ENCODE peak calls at places on chromosomes 6 and 20, in six cellular contexts. O is psoas muscle, E is iPS-NIHi11, K is H4, F is mucosa of descending colon, P is amygdala. G is an unnamed sample.

GRCh38 chr6:74070091-74070490 is 374.1 kb downstream of the CD109 start:
- DNase-seq in F (no peak), E (no peak), P (no peak), K (peak), O (no peak), G (no peak)

GRCh38 chr20:48364688-48365421 is 462.9 kb downstream of the PREX1 start:
- DNase-seq in K (no peak), P (no peak), E (no peak), F (no peak), O (no peak), G (no peak)

GRCh38 chr20:60955687-60956086 is 296.4 kb upstream of the CDH4 start:
- DNase-seq in K (no peak), E (no peak), F (no peak), P (no peak), O (no peak), G (no peak)

GRCh38 chr20:33702861-33703260 is 16.7 kb upstream of the E2F1 start:
- DNase-seq in F (no peak), E (no peak), O (no peak), P (no peak), K (no peak), G (no peak)

GRCh38 chr6:139129284-139129683 is 5.6 kb upstream of the HECA start:
- DNase-seq in F (no peak), O (no peak), K (peak), P (no peak), E (no peak), G (no peak)

GRCh38 chr6:23621026-23621425 is 505.0 kb upstream of the NRSN1 start:
- DNase-seq in P (no peak), F (no peak), E (no peak), K (peak), O (no peak), G (no peak)

GRCh38 chr6:36963451-36964290 is 9.1 kb downstream of the PI16 start:
- DNase-seq in P (no peak), O (no peak), E (no peak), F (no peak), K (no peak), G (peak)

GRCh38 chr6:100426241-100426640 is 38.5 kb downstream of the SIM1 start:
- DNase-seq in F (no peak), P (no peak), K (no peak), E (no peak), O (no peak), G (no peak)

GRCh38 chr6:47134476-47135189 is 92.5 kb upstream of the ADGRF1 start:
- DNase-seq in O (no peak), P (no peak), K (peak), E (peak), F (peak), G (no peak)

GRCh38 chr6:98636941-98637340 is 197.4 kb upstream of the POU3F2 start:
- DNase-seq in F (no peak), K (no peak), O (no peak), P (no peak), E (peak), G (no peak)

GRCh38 chr20:17611290-17611539 is 41.3 kb downstream of the DSTN start:
- DNase-seq in E (no peak), O (no peak), F (no peak), K (no peak), P (no peak), G (no peak)

GRCh38 chr20:37319120-37319717 is 26.7 kb upstream of the SRC start:
- DNase-seq in K (no peak), F (no peak), P (no peak), O (no peak), E (peak), G (no peak)

GRCh38 chr20:5145365-5146301 is 18.8 kb downstream of the CDS2 start:
- DNase-seq in F (no peak), E (no peak), O (no peak), K (no peak), P (no peak), G (no peak)

GRCh38 chr6:151808331-151809241 is 1.1 kb downstream of the ESR1 start:
- DNase-seq in K (no peak), E (peak), F (no peak), O (peak), P (no peak), G (no peak)

GRCh38 chr20:44650777-44651493 is 564 bp downstream of the ADA start:
- DNase-seq in E (no peak), O (peak), K (no peak), F (peak), P (no peak), G (no peak)

GRCh38 chr20:24764825-24765224 is 184.2 kb upstream of the CST7 start:
- DNase-seq in K (no peak), F (no peak), O (no peak), E (no peak), P (no peak), G (no peak)

GRCh38 chr6:494394-494793 is 102.8 kb downstream of the IRF4 start:
- DNase-seq in E (no peak), K (no peak), F (no peak), O (no peak), P (no peak), G (no peak)

GRCh38 chr6:23154159-23154558 is 584.8 kb downstream of the HDGFL1 start:
- DNase-seq in O (no peak), K (no peak), P (no peak), E (no peak), F (no peak), G (no peak)

GRCh38 chr6:41599015-41599835 is 39.0 kb upstream of the MDFI start:
- DNase-seq in K (no peak), F (no peak), E (peak), P (no peak), O (no peak), G (no peak)

GRCh38 chr6:95601133-95601532 is 23.8 kb downstream of the MANEA start:
- DNase-seq in O (no peak), F (no peak), E (no peak), K (peak), P (no peak), G (no peak)

GRCh38 chr6:42269553-42269952 is 51.9 kb upstream of the MRPS10 start:
- DNase-seq in P (no peak), O (no peak), K (no peak), E (no peak), F (peak), G (peak)

GRCh38 chr20:14568225-14568624 is 230.8 kb upstream of the FLRT3 start:
- DNase-seq in K (no peak), O (no peak), P (no peak), E (no peak), F (no peak), G (no peak)

GRCh38 chr20:63740070-63740500 is 509 bp downstream of the SLC2A4RG start:
- DNase-seq in O (no peak), K (no peak), E (peak), P (no peak), F (peak), G (peak)

GRCh38 chr6:12012231-12012565 is at the start of gene HIVEP1:
- DNase-seq in P (no peak), E (no peak), O (peak), K (no peak), F (peak), G (peak)

GRCh38 chr6:138410972-138411667 is 7.1 kb downstream of the HEBP2 start:
- DNase-seq in F (no peak), K (peak), E (no peak), P (no peak), O (no peak), G (no peak)

GRCh38 chr6:18280084-18280483 is 15.8 kb upstream of the DEK start:
- DNase-seq in F (no peak), P (no peak), K (no peak), E (peak), O (no peak), G (no peak)

GRCh38 chr20:23823621-23824324 is 2.8 kb downstream of the CST2 start:
- DNase-seq in K (no peak), P (no peak), O (no peak), F (no peak), E (no peak), G (no peak)

GRCh38 chr6:45212976-45213375 is 115.2 kb upstream of the RUNX2 start:
- DNase-seq in K (no peak), O (no peak), E (peak), P (no peak), F (no peak), G (no peak)

GRCh38 chr6:139553916-139554315 is 179.5 kb upstream of the CITED2 start:
- DNase-seq in E (no peak), P (no peak), F (no peak), K (no peak), O (no peak), G (no peak)

GRCh38 chr6:53701333-53702073 is 35.9 kb upstream of the KLHL31 start:
- DNase-seq in P (no peak), E (no peak), O (no peak), F (no peak), K (no peak), G (no peak)

GRCh38 chr6:80454197-80454596 is 347.7 kb downstream of the BCKDHB start:
- DNase-seq in K (peak), O (no peak), E (no peak), P (no peak), F (no peak), G (no peak)

GRCh38 chr6:30130887-30131862 is 4.8 kb upstream of the TRIM40 start:
- DNase-seq in P (peak), O (peak), F (peak), E (peak), K (peak), G (peak)

GRCh38 chr6:114619621-114620020 is 276.8 kb upstream of the HS3ST5 start:
- DNase-seq in O (no peak), K (no peak), P (no peak), E (no peak), F (no peak), G (no peak)

GRCh38 chr6:166489301-166490155 is 97.0 kb downstream of the RAMACL start:
- DNase-seq in O (no peak), P (no peak), E (no peak), F (no peak), K (no peak), G (no peak)